ENCODE peak calls at places on chromosomes 4 and X, in four cellular contexts. D, G, I and A are unnamed samples. For H3K9me3, the result is how much of the 10 kb centered on the place peaks cover.

GRCh38 chrX:48945517-48946348 is 11.7 kb downstream of the OTUD5 start:
- DNase-seq in D (peak), G (peak), I (no peak), A (peak)

GRCh38 chr4:111399523-111400135 is 745.6 kb upstream of the FAM241A start:
- DNase-seq in I (no peak), G (no peak), D (no peak), A (peak)

GRCh38 chr4:37244583-37245390 is at the start of gene NWD2:
- DNase-seq in D (peak), I (no peak), G (no peak), A (peak)

GRCh38 chr4:3630934-3631585 is 98.8 kb upstream of the LRPAP1 start:
- DNase-seq in I (no peak), G (no peak), D (peak), A (no peak)

GRCh38 chr4:122874194-122874593 is 47.6 kb downstream of the FGF2 start:
- DNase-seq in D (peak), G (no peak), I (no peak), A (no peak)

GRCh38 chr4:8564595-8564994 is 15.6 kb upstream of the GPR78 start:
- DNase-seq in D (no peak), I (no peak), G (no peak), A (no peak)

GRCh38 chr4:188735082-188735481 is 595.8 kb downstream of the TRIML1 start:
- DNase-seq in D (no peak), I (no peak), G (peak), A (no peak)

GRCh38 chrX:826026-826425 is 195.4 kb downstream of the SHOX start:
- DNase-seq in I (no peak), D (no peak), G (no peak), A (no peak)

GRCh38 chr4:89305712-89306437 is 1.7 kb downstream of the GPRIN3 start:
- DNase-seq in D (peak), G (no peak), I (no peak), A (no peak)

GRCh38 chr4:173008436-173008835 is 160.2 kb upstream of the GALNT7 start:
- DNase-seq in D (no peak), G (no peak), I (no peak), A (no peak)

GRCh38 chrX:57951666-57952319 is 41.5 kb upstream of the ZXDA start:
- DNase-seq in I (no peak), G (no peak), D (no peak), A (no peak)

GRCh38 chr4:103918214-103918613 is 198.4 kb upstream of the TACR3 start:
- DNase-seq in I (no peak), D (no peak), G (no peak), A (no peak)

DNA sequence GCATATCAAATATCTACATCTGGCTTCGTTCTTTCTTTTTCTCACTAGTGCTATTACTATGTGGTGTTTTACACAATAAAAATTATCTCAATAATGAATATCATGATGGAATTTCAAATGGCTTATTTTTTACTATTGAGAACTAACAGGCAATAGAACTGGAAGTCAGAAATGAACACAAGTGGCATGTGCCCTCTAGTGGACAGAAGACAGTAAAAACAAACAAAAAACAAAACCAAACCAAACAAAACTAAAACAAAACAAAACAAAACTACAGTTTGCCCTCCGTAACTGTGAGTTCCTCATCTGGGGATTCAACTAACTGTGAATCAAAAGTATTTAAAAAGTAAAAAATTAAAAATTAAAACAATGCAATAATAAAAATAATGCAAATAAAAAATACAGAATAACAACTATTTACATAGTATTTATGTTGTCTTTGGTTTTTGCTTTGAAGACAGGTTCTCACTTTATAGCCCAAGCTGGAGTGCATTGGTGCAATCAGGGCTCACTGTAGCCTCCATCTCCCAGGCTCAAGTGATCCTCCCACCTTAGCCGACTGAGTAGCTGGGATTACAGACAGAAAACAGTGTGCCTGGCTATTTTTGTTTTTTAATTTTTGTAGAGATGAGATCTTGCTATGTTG is 195.6 kb upstream of the TACR3 start:
- DNase-seq in G (no peak), I (no peak), D (peak), A (no peak)
- TF ChIP-seq CTCF in G (peak), I (peak), D (peak), A (peak)

DNA sequence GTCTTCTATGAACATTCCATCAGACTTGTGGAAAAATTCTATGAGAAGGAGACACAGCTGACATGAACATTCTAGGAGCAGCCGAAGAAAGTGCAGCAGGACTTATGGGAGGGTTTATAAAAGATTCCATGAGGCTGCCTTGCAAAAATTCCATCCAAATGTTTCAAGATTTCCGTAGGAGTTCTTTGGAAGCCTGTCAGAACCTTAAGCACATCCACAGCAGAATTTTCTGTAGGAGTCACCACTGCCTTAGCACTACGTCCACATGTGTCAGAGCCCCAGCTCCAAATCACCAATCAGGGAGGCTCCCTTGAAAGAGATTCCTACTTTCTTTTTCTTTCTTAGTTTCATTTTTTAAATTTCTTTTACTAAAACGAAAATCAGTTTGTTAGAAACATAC is 66.9 kb upstream of the MSX1 start:
- DNase-seq in I (no peak), D (peak), G (no peak), A (no peak)
- H3K9me3 ChIP-seq in I (under half), D (under half), G (under half), A (under half)

DNA sequence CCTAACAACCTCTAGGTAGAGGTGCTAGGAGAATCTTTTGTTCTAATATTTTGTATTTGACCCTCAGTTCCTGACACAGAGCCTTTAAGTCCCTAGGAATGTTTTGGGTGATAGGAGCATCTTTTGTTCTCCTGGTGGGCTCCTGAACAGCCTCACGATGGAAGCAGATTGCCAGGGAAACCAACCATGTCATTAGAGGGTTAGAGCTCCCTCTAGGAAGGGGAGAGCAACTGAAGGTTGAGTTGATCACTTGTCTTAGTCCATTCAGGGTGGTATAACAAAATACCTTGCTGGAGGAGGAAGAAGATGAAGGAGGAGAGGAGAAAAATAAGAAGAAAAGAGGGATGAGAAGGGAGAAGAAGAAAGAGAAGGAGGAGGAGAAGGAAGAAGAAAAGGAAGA is 9.2 kb downstream of the VCX start:
- DNase-seq in G (no peak), D (no peak), I (no peak), A (no peak)
- TF ChIP-seq CTCF in G (no peak), D (no peak), I (no peak), A (no peak)

DNA sequence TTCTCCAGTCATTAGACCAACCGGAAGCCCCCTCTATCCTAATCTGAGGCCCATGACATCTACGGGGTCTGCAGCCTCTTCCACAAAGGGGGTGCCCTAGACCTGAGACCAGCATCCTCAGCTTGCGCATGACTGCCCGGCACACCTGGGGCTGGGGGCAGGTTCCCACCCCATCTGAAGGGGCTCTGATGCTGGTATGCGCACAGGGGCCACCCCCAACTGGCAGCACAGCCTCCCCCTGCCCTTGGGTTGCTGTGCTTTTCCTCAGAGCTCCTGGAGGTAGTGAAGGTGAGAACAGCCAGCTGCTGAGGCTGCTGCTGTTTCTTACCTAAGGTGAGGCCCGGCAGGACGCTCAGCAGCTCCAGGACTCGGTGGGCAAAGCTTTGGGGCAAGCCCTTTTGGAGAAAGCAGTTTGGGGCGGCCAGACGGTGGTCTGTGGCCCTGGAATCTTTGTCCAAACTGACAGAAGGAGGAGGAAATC is 18.9 kb upstream of the CPLX1 start:
- DNase-seq in I (no peak), G (no peak), D (no peak), A (no peak)
- H3K9me3 ChIP-seq in I (under half), G (under half), D (under half), A (under half)

GRCh38 chrX:149491812-149492211 is 13.3 kb downstream of the IDS start:
- DNase-seq in I (no peak), G (no peak), D (no peak), A (no peak)

GRCh38 chrX:149494844-149495565 is 10.1 kb downstream of the IDS start:
- DNase-seq in G (no peak), I (no peak), D (no peak), A (no peak)

GRCh38 chrX:149497054-149497453 is 8.1 kb downstream of the IDS start:
- DNase-seq in D (no peak), I (no peak), G (no peak), A (no peak)

GRCh38 chrX:149495573-149496071 is 9.5 kb downstream of the IDS start:
- DNase-seq in G (no peak), I (no peak), D (peak), A (no peak)

GRCh38 chrX:149493567-149494562 is 11.2 kb downstream of the IDS start:
- DNase-seq in G (no peak), D (no peak), I (no peak), A (no peak)
- TF ChIP-seq CTCF in G (no peak), D (no peak), I (no peak), A (peak)

GRCh38 chr4:20065952-20066351 is 185.8 kb upstream of the SLIT2 start:
- DNase-seq in I (no peak), G (no peak), D (no peak), A (no peak)
- H3K9me3 ChIP-seq in I (under half), G (under half), D (under half), A (under half)

GRCh38 chrX:45324941-45325340 is 124.3 kb upstream of the DIPK2B start:
- DNase-seq in I (no peak), G (no peak), D (peak), A (no peak)

GRCh38 chrX:45320191-45320590 is 119.5 kb upstream of the DIPK2B start:
- DNase-seq in D (no peak), I (no peak), G (no peak), A (no peak)

GRCh38 chrX:45322820-45323219 is 122.1 kb upstream of the DIPK2B start:
- DNase-seq in G (no peak), D (peak), I (no peak), A (no peak)

GRCh38 chrX:45323387-45323786 is 122.7 kb upstream of the DIPK2B start:
- DNase-seq in D (no peak), G (no peak), I (no peak), A (no peak)

DNA sequence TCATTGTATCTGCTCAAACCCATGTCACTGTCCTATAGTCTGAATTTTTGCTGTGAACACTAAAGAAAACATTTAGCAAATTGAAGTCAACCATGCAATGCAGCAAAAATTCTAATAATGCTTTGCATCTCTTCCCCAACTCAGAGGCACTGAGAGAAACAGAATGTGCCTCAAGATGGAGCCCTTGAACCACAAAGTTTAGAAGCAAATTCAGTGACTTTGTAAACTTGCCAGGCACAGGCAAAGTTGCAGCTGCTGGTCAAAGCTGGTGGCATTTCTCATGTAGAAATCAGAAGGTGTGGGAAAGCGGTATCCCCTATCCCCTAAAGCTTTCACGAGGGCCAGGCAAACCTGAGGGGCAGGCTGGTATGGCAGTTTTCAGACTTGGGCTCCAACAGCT is 121.7 kb upstream of the DIPK2B start:
- DNase-seq in G (no peak), D (peak), I (peak), A (no peak)
- TF ChIP-seq CTCF in G (peak), D (peak), I (peak), A (no peak)